ENCODE peak calls at places on chromosomes 5 and 9, in six cellular contexts. Z is MM.1S; B is mammary epithelial cell; M is CD4-positive, alpha-beta T cell; T is transverse colon; I is heart right ventricle. C is an unnamed sample.

GRCh38 chr5:19547640-19548039 is 440.4 kb downstream of the CDH18 start:
- DNase-seq in B (peak; percentile 61), M (no peak), Z (no peak), T (no peak), I (no peak), C (no peak)

GRCh38 chr9:125612616-125613015 is 94.4 kb downstream of the MAPKAP1 start:
- DNase-seq in T (no peak), I (no peak), Z (no peak), M (no peak), B (no peak), C (no peak)

GRCh38 chr5:170431571-170431970 is 42.4 kb upstream of the KCNMB1 start:
- DNase-seq in Z (no peak), M (no peak), B (no peak), T (no peak), I (no peak), C (no peak)

GRCh38 chr9:21323091-21323490 is 12.1 kb downstream of the KLHL9 start:
- DNase-seq in T (no peak), I (no peak), Z (no peak), B (no peak), M (no peak), C (no peak)

GRCh38 chr9:127066775-127067111 is 55.7 kb downstream of the ANGPTL2 start:
- DNase-seq in Z (no peak), T (no peak), B (no peak), I (no peak), M (no peak), C (no peak)

GRCh38 chr9:111483419-111483861 is 743 bp downstream of the ECPAS start:
- DNase-seq in Z (peak; percentile 38), I (peak; percentile 57), T (peak; percentile 47), M (peak; percentile 18), B (peak; percentile 30), C (peak; percentile 67)

GRCh38 chr5:175236176-175236575 is 207.8 kb downstream of the DRD1 start:
- DNase-seq in Z (no peak), B (no peak), T (no peak), M (no peak), I (no peak), C (no peak)

GRCh38 chr5:68405026-68405684 is 189.6 kb downstream of the PIK3R1 start:
- DNase-seq in Z (no peak), B (peak; percentile 53), M (no peak), T (no peak), I (no peak), C (no peak)

GRCh38 chr5:10338996-10339903 is 14.2 kb upstream of the MARCHF6 start:
- DNase-seq in M (no peak), I (no peak), B (no peak), T (no peak), Z (no peak), C (no peak)

GRCh38 chr5:7904170-7904569 is 35.2 kb downstream of the MTRR start:
- DNase-seq in M (no peak), Z (no peak), B (peak; percentile 72), I (no peak), T (no peak), C (no peak)

GRCh38 chr9:106376689-106377088 is 486.3 kb upstream of the ZNF462 start:
- DNase-seq in T (no peak), B (peak; percentile 63), Z (no peak), M (no peak), I (no peak), C (no peak)

GRCh38 chr5:168317521-168318147 is 26.2 kb downstream of the WWC1 start:
- DNase-seq in B (peak; percentile 71), Z (no peak), T (no peak), I (no peak), M (no peak), C (no peak)

GRCh38 chr9:91835632-91836031 is 114.4 kb downstream of the ROR2 start:
- DNase-seq in M (no peak), B (no peak), I (no peak), Z (peak; percentile 53), T (no peak), C (no peak)

GRCh38 chr9:98678244-98678842 is 30.4 kb downstream of the GABBR2 start:
- DNase-seq in I (no peak), B (no peak), M (no peak), Z (no peak), T (peak; percentile 11), C (no peak)

GRCh38 chr9:121261107-121261460 is 6.9 kb upstream of the GSN start:
- DNase-seq in M (no peak), T (no peak), Z (no peak), B (no peak), I (no peak), C (no peak)

GRCh38 chr5:158033076-158033475 is 174.1 kb upstream of the CLINT1 start:
- DNase-seq in I (no peak), B (no peak), Z (no peak), T (no peak), M (no peak), C (no peak)

GRCh38 chr5:149381986-149382338 is 2.9 kb upstream of the IL17B start:
- DNase-seq in T (peak; percentile 83), B (peak; percentile 49), Z (peak; percentile 56), M (peak; percentile 48), I (peak; percentile 84), C (no peak)

GRCh38 chr5:135708481-135708880 is 126.0 kb upstream of the SLC25A48 start:
- DNase-seq in T (no peak), Z (no peak), B (no peak), I (no peak), M (no peak), C (no peak)

GRCh38 chr9:84974790-84975189 is 305.3 kb downstream of the NTRK2 start:
- DNase-seq in T (peak; percentile 12), M (no peak), Z (no peak), I (no peak), B (no peak), C (no peak)

GRCh38 chr5:113293068-113293571 is 141.7 kb downstream of the TSSK1B start:
- DNase-seq in B (no peak), M (no peak), Z (peak; percentile 29), T (no peak), I (no peak), C (no peak)

DNA sequence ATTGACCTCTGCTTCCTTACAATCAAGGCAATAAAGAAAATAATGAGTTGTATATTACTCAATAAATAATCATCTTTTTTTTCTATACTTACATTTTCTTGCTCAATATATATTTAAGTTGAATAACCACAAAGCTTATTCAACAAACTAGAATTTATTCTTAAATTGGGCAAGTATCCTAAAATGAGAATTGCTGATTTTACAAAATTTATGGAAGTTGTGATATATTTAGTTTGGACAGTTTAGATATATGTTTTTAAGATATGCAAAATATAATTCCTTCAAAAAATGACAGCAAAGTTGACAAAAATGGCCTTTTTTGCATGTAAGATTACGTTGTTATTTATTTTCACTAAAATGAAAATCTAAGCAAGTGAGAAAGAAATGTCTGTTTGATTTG is 305.7 kb upstream of the GRIN3A start:
- DNase-seq in Z (no peak), T (no peak), I (no peak), B (no peak), M (no peak), C (no peak)
- H3K27ac ChIP-seq in Z (no peak overlapping the region), T (no peak overlapping the region), I (no peak overlapping the region), B (no peak overlapping the region), M (no peak overlapping the region), C (no peak overlapping the region)

DNA sequence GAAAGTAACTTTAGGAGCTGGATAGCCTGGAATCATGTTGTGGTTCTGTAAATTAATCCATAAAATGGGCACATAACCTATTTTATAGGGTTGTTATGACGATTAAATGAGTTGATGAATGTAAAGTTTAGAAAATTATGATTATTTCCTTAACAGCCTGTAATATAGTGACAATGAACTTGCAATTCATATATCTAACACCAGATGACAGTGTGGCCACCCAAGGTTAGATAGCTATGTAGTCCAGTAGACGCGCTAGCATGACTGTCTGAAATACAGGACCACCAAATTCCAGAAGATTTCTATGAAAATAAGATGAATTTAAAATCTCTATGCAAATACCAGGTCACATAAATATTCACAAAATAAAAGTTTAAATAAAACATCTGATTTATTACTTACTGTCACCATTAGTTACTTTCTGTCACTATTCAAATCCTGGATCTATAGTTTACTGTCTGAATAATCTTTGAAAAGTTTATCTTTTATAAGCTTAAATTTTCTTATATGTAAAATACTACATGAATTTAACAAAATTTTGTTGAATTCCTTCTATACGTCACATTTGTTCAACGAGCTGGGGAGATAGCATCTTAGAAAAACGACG is 26.1 kb upstream of the MACIR start:
- DNase-seq in I (no peak), T (no peak), M (no peak), Z (peak; percentile 58), B (peak; percentile 11), C (no peak)
- TF ChIP-seq CTCF in I (peak; percentile 81), T (peak; percentile 93), M (peak; percentile 75), Z (peak; percentile 90), B (peak; percentile 96), C (peak; percentile 84)

DNA sequence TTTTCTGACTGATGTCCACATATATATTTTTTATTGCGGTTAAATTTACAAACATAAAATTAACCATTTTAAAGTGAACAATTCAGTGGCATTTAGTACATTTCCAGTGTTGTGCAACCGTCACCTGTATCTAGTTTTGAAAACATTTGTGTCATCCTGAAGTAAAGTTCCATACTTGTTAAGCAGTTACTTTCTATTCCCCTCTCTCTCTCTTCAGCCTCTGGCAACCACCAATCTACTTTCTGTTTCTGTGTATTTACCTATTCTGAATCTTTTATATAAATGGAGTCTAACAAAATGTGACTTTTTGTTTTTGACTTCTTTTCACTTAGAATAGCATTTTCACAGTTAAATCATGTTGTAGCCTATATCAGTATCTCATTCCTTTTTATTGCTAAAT is 480.1 kb upstream of the SMARCA2 start:
- DNase-seq in B (no peak), T (no peak), M (no peak), I (no peak), Z (peak; percentile 23), C (no peak)
- H3K9me3 ChIP-seq in B (peaks cover 10% of the 10 kb centered on the region), T (no peaks in the 10 kb centered on the region), M (no peaks in the 10 kb centered on the region), I (no peaks in the 10 kb centered on the region), Z (no peaks in the 10 kb centered on the region), C (no peaks in the 10 kb centered on the region)

GRCh38 chr5:67015577-67016290 is 180.9 kb downstream of the CD180 start:
- DNase-seq in T (no peak), M (no peak), B (peak; percentile 91), Z (no peak), I (no peak), C (no peak)
- H3K27ac ChIP-seq in T (peak overlapping the region; percentile 76), M (no peak overlapping the region), B (peak overlapping the region; percentile 98), Z (no peak overlapping the region), I (peak overlapping the region; percentile 80), C (peak overlapping the region; percentile 56)

C was measured in ascending aorta.